ENCODE peak calls at places on chromosomes 11 and 22, in four cellular contexts. R is K562, O is IMR-90, W is GM12878. E is an unnamed sample.

GRCh38 chr22:36344106-36344827 is 43.5 kb downstream of the MYH9 start:
- DNase-seq in R (no peak), O (no peak), W (no peak), E (no peak)

GRCh38 chr11:85663080-85663729 is 1.7 kb downstream of the CREBZF start:
- DNase-seq in R (no peak), O (no peak), W (no peak), E (peak; percentile 22)

GRCh38 chr11:75589933-75590332 is 27.9 kb downstream of the SERPINH1 start:
- DNase-seq in R (peak; percentile 95), O (no peak), W (no peak), E (no peak)

GRCh38 chr11:79331251-79331901 is 109.5 kb downstream of the TENM4 start:
- DNase-seq in R (no peak), O (no peak), W (no peak), E (no peak)

GRCh38 chr11:10902301-10902700 is 44.4 kb upstream of the ZBED5 start:
- DNase-seq in R (no peak), O (no peak), W (no peak), E (no peak)

GRCh38 chr11:127919206-127920000 is 668.0 kb downstream of the ETS1 start:
- DNase-seq in R (no peak), O (peak; percentile 87), W (no peak), E (peak; percentile 6)

GRCh38 chr22:23503736-23504440 is 76.2 kb downstream of the IGLL1 start:
- DNase-seq in R (no peak), O (no peak), W (no peak), E (no peak)

GRCh38 chr22:37661160-37661924 is 2.8 kb downstream of the PDXP start:
- DNase-seq in R (no peak), O (peak; percentile 82), W (no peak), E (no peak)

GRCh38 chr11:123434911-123435310 is 4.8 kb downstream of the GRAMD1B start:
- DNase-seq in R (no peak), O (no peak), W (no peak), E (no peak)

GRCh38 chr11:13278620-13279486 is 1.3 kb downstream of the BMAL1 start:
- DNase-seq in R (no peak), O (no peak), W (no peak), E (peak; percentile 11)

GRCh38 chr11:7500251-7500650 is 13.5 kb upstream of the PPFIBP2 start:
- DNase-seq in R (no peak), O (no peak), W (no peak), E (no peak)
- TF ChIP-seq POLR2A in R (no peak), O (no peak), W (no peak), E (no peak)

GRCh38 chr22:10781571-10782403 is 4746.2 kb upstream of the OR11H1 start:
- DNase-seq in R (no peak), O (no peak), W (no peak), E (no peak)
- TF ChIP-seq FOS in R (no peak), O (no peak), W (no peak), E (no peak)

DNA sequence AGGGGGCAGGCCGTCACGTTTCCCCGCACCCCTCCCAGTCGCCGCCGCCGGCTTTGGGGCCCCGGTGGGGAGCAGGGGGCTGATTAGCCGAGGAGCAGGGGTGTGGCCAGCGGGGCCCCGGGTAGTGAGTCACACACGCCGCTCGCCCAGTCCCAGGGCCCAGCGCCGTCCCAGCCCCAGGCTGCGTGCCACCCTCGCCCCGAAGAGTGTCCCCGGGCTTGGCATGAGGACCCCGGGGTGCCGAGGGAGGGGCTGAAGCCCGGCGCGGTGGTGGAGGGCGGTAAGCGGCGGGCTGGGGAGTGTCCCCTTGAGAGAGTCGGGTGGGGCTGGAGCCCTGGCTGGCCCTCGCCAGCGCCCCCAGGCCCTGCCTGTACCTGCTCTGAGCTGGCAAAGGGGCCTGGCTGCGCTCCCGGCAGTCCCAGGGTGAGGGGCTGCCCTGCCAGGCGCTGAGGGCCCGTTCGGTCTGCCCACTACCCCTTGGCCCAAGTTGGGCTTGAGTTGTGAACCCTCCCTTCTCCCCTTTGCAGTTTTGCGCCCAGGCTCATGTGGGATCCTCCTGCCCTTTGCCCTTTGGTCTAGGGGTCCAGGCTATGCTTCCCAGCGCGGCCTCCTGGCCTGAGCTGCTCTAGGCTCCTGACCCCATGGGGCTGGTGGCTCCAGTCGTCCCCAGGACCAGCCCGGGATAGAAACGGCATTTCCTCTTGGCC is 34.6 kb downstream of the PRDM11 start:
- DNase-seq in R (peak; percentile 86), O (peak; percentile 41), W (no peak), E (peak; percentile 59)
- TF ChIP-seq POLR2A in R (no peak), O (no peak), W (no peak), E (peak; percentile 40)

DNA sequence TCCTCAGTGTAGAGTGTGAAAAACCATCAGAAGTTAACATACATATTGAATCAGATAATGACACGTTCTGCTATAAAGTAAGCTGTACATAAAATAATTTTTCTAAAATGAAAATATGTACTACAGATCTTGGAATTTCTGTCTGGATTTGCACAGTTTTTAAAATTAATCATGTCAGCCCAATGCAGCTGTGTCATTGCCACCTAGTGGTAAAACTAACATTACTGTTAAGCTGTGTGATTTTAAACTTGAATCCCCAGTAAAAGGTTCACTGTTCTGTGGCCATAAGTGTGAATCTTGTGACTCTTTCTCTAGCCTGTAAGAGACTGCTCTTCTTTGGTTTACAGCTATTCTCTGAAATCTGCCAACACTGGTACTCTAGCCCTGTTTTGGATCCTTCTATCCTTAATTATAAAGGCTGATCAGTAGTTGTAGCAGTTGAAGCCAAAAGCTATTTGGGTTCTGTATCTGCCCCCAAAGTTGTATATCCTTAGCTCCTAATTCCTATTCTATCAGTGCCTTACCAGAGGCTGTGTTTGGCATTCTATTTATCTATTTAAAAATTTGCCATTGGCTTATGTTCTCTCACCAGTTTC is 4.0 kb downstream of the JRKL start:
- DNase-seq in R (peak; percentile 22), O (peak; percentile 61), W (peak; percentile 27), E (peak; percentile 57)
- TF ChIP-seq FOS in R (no peak), O (no peak), W (no peak), E (no peak)

DNA sequence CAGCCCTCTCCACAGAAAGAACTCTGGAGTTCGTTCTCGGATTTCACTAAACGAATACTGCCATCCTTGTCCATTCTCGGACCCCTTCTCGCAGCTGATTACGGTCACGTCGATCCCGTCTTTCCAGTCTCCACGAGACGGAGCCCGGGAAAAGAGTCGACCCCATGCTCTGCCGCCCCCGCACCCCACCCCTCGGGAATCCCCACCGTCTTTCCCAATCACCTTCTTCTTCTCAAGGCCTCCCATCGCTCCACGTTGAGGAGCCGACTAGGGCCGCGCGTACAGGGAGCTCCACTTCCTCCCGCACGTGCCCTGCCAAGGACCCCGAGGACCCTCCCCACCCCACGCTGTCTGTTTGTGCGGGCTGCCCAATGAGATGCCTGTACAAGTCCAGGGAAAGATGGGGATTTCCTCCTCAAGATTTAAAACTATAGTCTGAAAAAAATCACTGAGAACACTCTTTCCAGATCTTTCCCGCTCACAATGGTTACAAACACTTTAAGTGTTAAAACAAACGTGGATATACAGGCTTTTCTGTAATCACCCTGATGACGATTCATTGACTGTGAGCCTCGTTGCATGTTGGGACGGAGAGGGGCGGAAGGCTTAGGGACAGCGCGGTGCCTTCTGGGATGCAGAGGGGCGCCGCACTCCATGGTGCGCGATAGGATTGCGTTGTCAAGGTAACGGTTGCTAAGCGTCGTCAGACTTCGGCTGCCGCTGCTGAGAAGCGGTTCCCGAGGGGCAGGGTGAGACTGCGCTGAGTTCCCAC is at the start of gene PES1:
- DNase-seq in R (peak; percentile 89), O (peak; percentile 99), W (peak; percentile 97), E (peak; percentile 99)
- TF ChIP-seq POLR2A in R (peak; percentile 66), O (peak; percentile 74), W (peak; percentile 83), E (no peak)

DNA sequence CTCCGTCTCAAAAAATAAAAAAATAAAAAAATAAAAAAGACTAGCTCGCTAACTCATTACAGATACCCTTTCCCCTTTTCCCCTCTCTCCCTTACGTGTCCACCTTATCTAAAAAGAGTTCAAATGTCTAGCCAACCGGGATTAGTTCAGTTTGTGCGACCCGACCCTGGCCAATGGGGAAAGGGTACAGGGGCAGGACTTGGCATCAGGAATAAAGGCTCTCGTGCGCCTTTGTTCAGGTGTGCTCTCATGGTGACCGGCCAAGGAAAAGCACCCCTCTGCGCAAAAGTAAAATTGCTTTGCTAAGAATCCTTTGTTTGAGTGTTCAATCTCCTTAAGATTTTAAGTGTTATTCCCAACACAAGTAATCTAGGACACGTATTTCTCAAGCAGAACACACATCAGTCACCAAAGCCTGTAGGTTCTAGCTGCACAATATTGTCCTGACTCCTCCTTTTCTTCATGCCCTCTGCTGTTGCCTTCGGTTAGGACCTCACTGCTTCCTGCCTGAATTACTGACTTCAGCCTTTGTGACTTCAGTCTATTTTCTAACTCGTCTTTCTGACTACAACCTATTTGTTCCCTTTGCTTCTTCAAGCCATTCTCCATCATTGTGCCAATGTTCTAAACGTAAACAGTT is 20.7 kb upstream of the CECR2 start:
- DNase-seq in R (no peak), O (no peak), W (no peak), E (no peak)
- TF ChIP-seq FOS in R (no peak), O (no peak), W (no peak), E (no peak)

GRCh38 chr11:66100272-66101037 is 30.4 kb downstream of the PACS1 start:
- DNase-seq in R (no peak), O (no peak), W (no peak), E (no peak)
- TF ChIP-seq POLR2A in R (no peak), O (no peak), W (peak; percentile 68), E (no peak)

DNA sequence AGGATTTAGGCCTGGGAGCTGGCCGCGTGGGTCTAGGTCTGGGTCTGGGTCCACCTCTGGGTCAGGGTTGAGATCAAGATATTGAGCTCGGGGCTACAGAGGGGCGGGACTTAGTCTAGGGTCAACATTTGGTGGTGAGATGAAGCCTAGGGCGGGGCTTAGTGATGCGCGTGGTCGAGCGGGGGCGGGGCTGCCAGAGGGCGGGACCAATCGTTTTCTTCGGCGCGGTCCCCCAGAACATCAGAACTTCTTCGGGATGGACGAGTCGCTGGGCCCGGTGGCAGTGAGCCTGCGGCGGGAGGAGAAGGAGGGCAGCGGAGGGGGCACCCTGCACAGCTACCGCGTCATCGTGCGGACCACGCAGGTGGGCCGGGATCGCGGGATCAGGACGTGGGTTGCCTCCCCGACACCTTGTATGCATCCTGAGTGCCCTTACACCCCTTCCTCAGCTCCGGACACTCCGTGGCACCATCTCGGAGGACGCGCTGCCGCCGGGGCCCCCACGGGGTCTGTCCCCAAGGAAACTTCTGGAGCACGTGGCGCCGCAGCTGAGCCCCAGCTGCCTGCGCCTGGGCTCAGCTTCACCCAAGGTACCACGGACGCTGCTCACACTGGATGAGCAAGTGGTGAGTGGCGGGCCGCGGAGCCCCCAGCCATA is 4.2 kb downstream of the SIPA1 start:
- DNase-seq in R (peak; percentile 66), O (no peak), W (no peak), E (no peak)
- TF ChIP-seq FOS in R (no peak), O (no peak), W (no peak), E (no peak)

GRCh38 chr22:47225080-47225930 is 462.9 kb downstream of the TBC1D22A start:
- DNase-seq in R (no peak), O (no peak), W (no peak), E (no peak)
- TF ChIP-seq POLR2A in R (no peak), O (no peak), W (no peak), E (no peak)

E was measured in endothelial cell of umbilical vein.